ENCODE peak calls at places on chromosome 22, in four cellular contexts. A is IMR-90, I is H1, R is H9. Q is an unnamed sample.

GRCh38 chr22:50218996-50219727 is 18.4 kb downstream of the SELENOO start:
- DNase-seq in A (peak; percentile 74), R (peak; percentile 77), I (peak; percentile 76), Q (peak; percentile 49)

GRCh38 chr22:23888615-23889401 is 5.4 kb upstream of the MIF start:
- DNase-seq in R (no peak), I (no peak), A (peak; percentile 39), Q (peak; percentile 50)

GRCh38 chr22:45096256-45096907 is 67.3 kb upstream of the NUP50 start:
- DNase-seq in R (peak; percentile 76), I (peak; percentile 81), A (peak; percentile 58), Q (peak; percentile 84)

GRCh38 chr22:27885977-27886842 is 32.8 kb downstream of the PITPNB start:
- DNase-seq in A (peak; percentile 98), R (no peak), I (peak; percentile 57), Q (peak; percentile 79)

GRCh38 chr22:28497188-28497587 is 182.5 kb downstream of the TTC28 start:
- DNase-seq in A (peak; percentile 25), R (no peak), I (no peak), Q (no peak)

GRCh38 chr22:28279888-28280287 is 360.8 kb upstream of the PITPNB start:
- DNase-seq in I (no peak), R (no peak), A (peak; percentile 72), Q (no peak)

GRCh38 chr22:35482311-35482710 is 58.3 kb upstream of the RASD2 start:
- DNase-seq in R (no peak), I (no peak), A (no peak), Q (no peak)

GRCh38 chr22:35664955-35665577 is 16.8 kb downstream of the APOL6 start:
- DNase-seq in R (no peak), I (no peak), A (no peak), Q (peak; percentile 28)

GRCh38 chr22:44037519-44038370 is 13.6 kb downstream of the PARVB start:
- DNase-seq in R (no peak), A (peak; percentile 97), I (no peak), Q (peak; percentile 65)

GRCh38 chr22:25627271-25627848 is 62.9 kb downstream of the GRK3 start:
- DNase-seq in R (no peak), I (no peak), A (peak; percentile 12), Q (peak; percentile 10)

GRCh38 chr22:25628494-25628893 is 64.0 kb downstream of the GRK3 start:
- DNase-seq in I (no peak), A (no peak), R (no peak), Q (no peak)

GRCh38 chr22:25629613-25630012 is 65.1 kb downstream of the GRK3 start:
- DNase-seq in A (no peak), R (no peak), I (no peak), Q (no peak)

GRCh38 chr22:25626146-25626992 is 61.9 kb downstream of the GRK3 start:
- DNase-seq in A (no peak), I (no peak), R (no peak), Q (no peak)

DNA sequence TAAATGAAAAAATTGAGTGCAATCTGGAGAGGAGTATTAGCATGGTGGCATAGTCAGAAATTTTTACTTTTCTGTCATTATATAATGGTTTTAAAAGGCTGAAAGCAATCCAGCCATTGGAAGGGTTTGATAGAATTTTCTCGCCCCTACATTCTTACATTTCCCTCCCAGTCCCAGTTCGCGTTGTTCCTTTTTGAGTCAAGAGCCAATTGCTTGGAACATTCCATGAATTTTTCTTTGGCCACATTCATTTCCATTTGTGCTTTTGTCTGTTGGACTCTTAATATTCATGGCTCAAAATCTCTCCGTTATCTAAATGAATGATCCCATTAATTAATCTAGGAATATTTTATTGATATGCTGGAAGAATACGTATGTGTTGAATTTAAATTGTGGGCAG is 66.0 kb downstream of the GRK3 start:
- DNase-seq in A (no peak), I (no peak), R (no peak), Q (no peak)
- H4K5ac ChIP-seq in A (no peak overlapping the region), I (no peak overlapping the region), R (no peak overlapping the region), Q (no peak overlapping the region)

GRCh38 chr22:40607506-40607905 is 29.0 kb downstream of the MRTFA start:
- DNase-seq in I (no peak), A (no peak), R (no peak), Q (no peak)

GRCh38 chr22:40609216-40609615 is 27.3 kb downstream of the MRTFA start:
- DNase-seq in I (no peak), A (no peak), R (no peak), Q (no peak)

GRCh38 chr22:40605676-40606250 is 30.8 kb downstream of the MRTFA start:
- DNase-seq in I (no peak), A (peak; percentile 42), R (no peak), Q (no peak)

GRCh38 chr22:40603088-40603605 is 33.4 kb downstream of the MRTFA start:
- DNase-seq in A (peak; percentile 78), R (no peak), I (no peak), Q (no peak)

GRCh38 chr22:40606306-40606705 is 30.2 kb downstream of the MRTFA start:
- DNase-seq in R (no peak), I (no peak), A (no peak), Q (no peak)
- H3K4me1 ChIP-seq in R (peaks cover 4% of the 10 kb centered on the region), I (peaks cover 3% of the 10 kb centered on the region), A (peaks cover 17% of the 10 kb centered on the region), Q (peaks cover 2% of the 10 kb centered on the region)

DNA sequence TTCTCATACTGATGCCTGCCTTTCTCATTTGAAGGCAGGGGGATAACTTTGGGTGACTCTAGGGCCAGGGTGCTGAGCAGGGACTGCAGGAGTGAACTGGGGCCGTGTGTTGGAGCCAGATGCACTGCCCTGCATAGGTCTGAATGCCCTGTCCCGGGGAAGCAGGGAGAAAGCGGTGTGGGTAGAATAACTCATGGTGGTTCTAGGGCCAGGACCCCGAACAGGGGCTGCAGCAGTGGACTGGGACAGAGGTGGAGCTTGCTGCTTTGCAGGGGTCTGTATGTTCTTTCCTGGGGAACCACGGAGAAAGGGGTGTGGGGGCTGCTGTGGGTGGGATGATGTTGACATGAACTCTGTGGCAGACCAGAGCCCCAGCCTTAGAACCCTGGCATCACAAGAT is 52.9 kb downstream of the GAB4 start:
- DNase-seq in I (peak; percentile 19), A (no peak), R (peak; percentile 5), Q (no peak)
- H4K5ac ChIP-seq in I (no peak overlapping the region), A (no peak overlapping the region), R (no peak overlapping the region), Q (no peak overlapping the region)

GRCh38 chr22:38997518-38997917 is 15.4 kb downstream of the APOBEC3B start:
- DNase-seq in I (no peak), R (no peak), A (no peak), Q (no peak)
- H3K4me1 ChIP-seq in I (peaks cover 4% of the 10 kb centered on the region), R (no peaks in the 10 kb centered on the region), A (no peaks in the 10 kb centered on the region), Q (no peaks in the 10 kb centered on the region)

GRCh38 chr22:22487059-22487458 is 21.5 kb downstream of the ZNF280B start:
- DNase-seq in A (no peak), R (no peak), I (no peak), Q (no peak)

GRCh38 chr22:22487869-22488597 is 20.5 kb downstream of the ZNF280B start:
- DNase-seq in R (no peak), A (no peak), I (no peak), Q (no peak)

GRCh38 chr22:22484023-22484422 is 24.5 kb downstream of the ZNF280B start:
- DNase-seq in A (no peak), R (no peak), I (no peak), Q (no peak)

GRCh38 chr22:22485524-22485923 is 23.0 kb downstream of the ZNF280B start:
- DNase-seq in R (no peak), A (no peak), I (no peak), Q (no peak)

GRCh38 chr22:22486132-22486899 is 22.2 kb downstream of the ZNF280B start:
- DNase-seq in R (no peak), A (no peak), I (no peak), Q (no peak)
- H4K5ac ChIP-seq in R (no peak overlapping the region), A (no peak overlapping the region), I (no peak overlapping the region), Q (no peak overlapping the region)

DNA sequence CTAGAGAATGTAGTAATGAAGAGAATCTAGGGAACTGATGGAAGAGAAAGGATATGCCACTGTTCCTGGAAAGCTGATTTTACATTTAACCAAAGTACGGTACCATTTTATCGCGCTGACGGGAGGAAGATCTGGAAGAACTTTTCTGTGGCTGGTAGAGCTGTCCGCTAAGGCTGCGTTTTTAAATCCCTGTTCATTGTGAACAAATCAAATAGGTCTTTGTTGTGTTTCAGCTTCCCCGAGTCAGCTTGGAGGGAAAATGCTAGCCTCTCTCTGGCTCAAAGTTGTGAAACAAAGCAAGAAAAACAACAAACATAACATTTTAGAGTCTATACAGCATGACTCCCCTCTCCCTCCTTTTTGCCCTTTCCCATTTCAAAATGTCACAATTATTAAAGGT is 34.4 kb downstream of the FBXO7 start:
- DNase-seq in A (no peak), I (no peak), R (no peak), Q (no peak)
- H3K4me1 ChIP-seq in A (no peaks in the 10 kb centered on the region), I (no peaks in the 10 kb centered on the region), R (no peaks in the 10 kb centered on the region), Q (no peaks in the 10 kb centered on the region)

GRCh38 chr22:37499789-37500188 is 13.6 kb upstream of the MFNG start:
- DNase-seq in R (no peak), I (no peak), A (no peak), Q (no peak)
- H4K5ac ChIP-seq in R (no peak overlapping the region), I (no peak overlapping the region), A (no peak overlapping the region), Q (no peak overlapping the region)

GRCh38 chr22:30273196-30273595 is 6.5 kb upstream of the OSM start:
- DNase-seq in I (no peak), R (no peak), A (no peak), Q (no peak)

GRCh38 chr22:30274061-30274812 is 7.6 kb upstream of the OSM start:
- DNase-seq in R (no peak), I (no peak), A (no peak), Q (no peak)

GRCh38 chr22:30277547-30278344 is 11.1 kb upstream of the OSM start:
- DNase-seq in R (no peak), I (no peak), A (peak; percentile 80), Q (no peak)

GRCh38 chr22:30276041-30276440 is 9.4 kb upstream of the OSM start:
- DNase-seq in I (no peak), R (no peak), A (no peak), Q (no peak)

DNA sequence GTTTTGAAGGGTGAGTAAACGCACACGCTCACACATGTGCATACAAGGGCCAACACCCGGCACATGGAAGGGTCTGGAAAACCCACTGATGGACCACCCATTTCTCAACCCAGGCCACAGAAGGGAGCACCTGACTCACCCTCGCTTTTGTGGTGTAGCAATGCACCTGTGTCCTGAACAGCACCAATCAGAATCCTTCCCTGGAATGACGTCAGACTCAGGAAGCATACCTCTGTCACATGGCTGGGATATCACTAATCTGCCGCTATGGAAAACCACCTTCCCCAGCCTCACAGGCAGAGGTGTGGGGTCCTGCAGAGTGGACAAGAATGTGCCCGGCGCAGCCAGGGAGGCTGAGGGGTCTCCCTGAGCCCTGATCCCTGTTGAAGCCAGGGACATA is 9.0 kb upstream of the OSM start:
- DNase-seq in I (no peak), R (no peak), A (no peak), Q (peak; percentile 65)
- H3K4me1 ChIP-seq in I (no peaks in the 10 kb centered on the region), R (no peaks in the 10 kb centered on the region), A (peaks cover 9% of the 10 kb centered on the region), Q (no peaks in the 10 kb centered on the region)

GRCh38 chr22:39106326-39106725 is 9.3 kb downstream of the APOBEC3H start:
- DNase-seq in R (no peak), I (no peak), A (no peak), Q (no peak)
- H4K5ac ChIP-seq in R (no peak overlapping the region), I (no peak overlapping the region), A (no peak overlapping the region), Q (no peak overlapping the region)

GRCh38 chr22:26480611-26480932 is 3.0 kb downstream of the HPS4 start:
- DNase-seq in I (no peak), A (no peak), R (no peak), Q (no peak)
- H3K4me1 ChIP-seq in I (peaks cover 13% of the 10 kb centered on the region), A (peaks cover 14% of the 10 kb centered on the region), R (no peaks in the 10 kb centered on the region), Q (peaks cover 4% of the 10 kb centered on the region)